ENCODE peak calls at places on chromosomes 6 and 20, in five cellular contexts. One of them, this sample, is unnamed.

GRCh38 chr6:21371676-21372161 is 221.8 kb upstream of the SOX4 start:
- DNase-seq in A549: peak
- DNase-seq in transverse colon: no peak
- DNase-seq in tibial nerve: no peak
- DNase-seq in ovary: no peak
- DNase-seq in this sample: no peak

GRCh38 chr6:83429857-83430605 is 820 bp downstream of the ME1 start:
- DNase-seq in A549: peak
- DNase-seq in transverse colon: peak
- DNase-seq in tibial nerve: no peak
- DNase-seq in ovary: peak
- DNase-seq in this sample: no peak

GRCh38 chr20:63782051-63782471 is 42.5 kb downstream of the SLC2A4RG start:
- DNase-seq in A549: no peak
- DNase-seq in transverse colon: no peak
- DNase-seq in tibial nerve: no peak
- DNase-seq in ovary: no peak
- DNase-seq in this sample: no peak

GRCh38 chr20:11112837-11113236 is 439.0 kb upstream of the JAG1 start:
- DNase-seq in A549: no peak
- DNase-seq in transverse colon: no peak
- DNase-seq in tibial nerve: no peak
- DNase-seq in ovary: no peak
- DNase-seq in this sample: no peak

GRCh38 chr6:41966961-41967311 is 25.3 kb upstream of the CCND3 start:
- DNase-seq in A549: peak
- DNase-seq in transverse colon: no peak
- DNase-seq in tibial nerve: no peak
- DNase-seq in ovary: no peak
- DNase-seq in this sample: peak

GRCh38 chr6:34317882-34318491 is 69.2 kb upstream of the SMIM29 start:
- DNase-seq in A549: no peak
- DNase-seq in transverse colon: no peak
- DNase-seq in tibial nerve: no peak
- DNase-seq in ovary: no peak
- DNase-seq in this sample: no peak

GRCh38 chr6:104995989-104996617 is 39.2 kb downstream of the LIN28B start:
- DNase-seq in A549: peak
- DNase-seq in transverse colon: no peak
- DNase-seq in tibial nerve: no peak
- DNase-seq in ovary: no peak
- DNase-seq in this sample: peak

GRCh38 chr20:12068146-12068545 is 150.5 kb downstream of the BTBD3 start:
- DNase-seq in A549: no peak
- DNase-seq in transverse colon: no peak
- DNase-seq in tibial nerve: no peak
- DNase-seq in ovary: no peak
- DNase-seq in this sample: no peak

GRCh38 chr20:44959082-44959895 is 908 bp downstream of the TOMM34 start:
- DNase-seq in A549: peak
- DNase-seq in transverse colon: peak
- DNase-seq in tibial nerve: no peak
- DNase-seq in ovary: no peak
- DNase-seq in this sample: no peak

GRCh38 chr20:38152175-38153010 is 12.7 kb downstream of the TGM2 start:
- DNase-seq in A549: peak
- DNase-seq in transverse colon: peak
- DNase-seq in tibial nerve: peak
- DNase-seq in ovary: peak
- DNase-seq in this sample: peak

GRCh38 chr6:1611572-1612385 is 2.1 kb downstream of the FOXC1 start:
- DNase-seq in A549: peak
- DNase-seq in transverse colon: no peak
- DNase-seq in tibial nerve: peak
- DNase-seq in ovary: peak
- DNase-seq in this sample: no peak

DNA sequence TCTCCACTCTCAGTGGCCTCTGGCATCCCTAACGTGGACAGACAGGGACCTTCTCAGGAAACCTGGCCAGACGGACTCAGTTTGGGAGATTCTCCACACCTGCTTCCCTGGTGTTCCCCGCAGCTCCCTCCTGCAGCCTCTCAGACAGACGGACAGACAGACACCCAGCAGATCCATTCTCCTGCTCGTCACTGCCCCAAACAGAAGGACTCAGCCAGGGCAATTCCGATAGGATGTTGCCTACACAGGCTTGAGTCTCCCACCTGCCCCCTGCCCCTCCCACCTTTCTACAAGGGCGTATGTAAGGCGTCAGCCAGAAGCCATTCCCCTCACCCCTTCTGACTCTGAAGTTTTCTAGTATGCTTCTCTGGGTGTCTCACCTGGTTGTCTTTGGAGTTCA is 428 bp downstream of the CCM2L start:
- DNase-seq in A549: no peak
- DNase-seq in transverse colon: no peak
- DNase-seq in tibial nerve: no peak
- DNase-seq in ovary: no peak
- DNase-seq in this sample: no peak
- H3K27ac ChIP-seq in A549: no peak
- H3K27ac ChIP-seq in transverse colon: peak
- H3K27ac ChIP-seq in tibial nerve: peak
- H3K27ac ChIP-seq in ovary: no peak
- H3K27ac ChIP-seq in this sample: peak

GRCh38 chr6:142913511-142914047 is 31.4 kb downstream of the HIVEP2 start:
- DNase-seq in A549: no peak
- DNase-seq in transverse colon: peak
- DNase-seq in tibial nerve: no peak
- DNase-seq in ovary: no peak
- DNase-seq in this sample: no peak
- TF ChIP-seq POLR2A in A549: no peak
- TF ChIP-seq POLR2A in transverse colon: no peak
- TF ChIP-seq POLR2A in tibial nerve: no peak
- TF ChIP-seq POLR2A in ovary: no peak
- TF ChIP-seq POLR2A in this sample: no peak

DNA sequence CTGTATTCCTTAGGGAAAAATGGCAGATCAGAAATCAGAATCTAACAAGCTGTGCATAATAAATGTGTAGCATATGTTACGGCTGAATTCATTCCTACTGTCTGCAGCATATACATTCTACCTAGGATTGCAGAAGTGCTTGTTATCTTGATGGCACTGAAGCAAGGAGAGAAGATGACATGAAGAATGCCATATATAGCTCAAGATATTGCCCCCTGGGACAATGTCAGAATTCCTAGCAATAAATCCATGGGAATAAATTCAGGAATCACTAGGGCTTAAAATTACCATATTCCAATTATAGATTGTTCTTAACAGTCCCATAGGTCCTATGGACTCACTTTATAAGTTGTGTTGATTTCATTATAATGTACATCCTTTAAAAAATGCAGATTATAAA is 293.1 kb upstream of the CNR1 start:
- DNase-seq in A549: no peak
- DNase-seq in transverse colon: no peak
- DNase-seq in tibial nerve: no peak
- DNase-seq in ovary: no peak
- DNase-seq in this sample: no peak
- TF ChIP-seq EP300 in A549: no peak
- TF ChIP-seq EP300 in transverse colon: no peak
- TF ChIP-seq EP300 in tibial nerve: no peak
- TF ChIP-seq EP300 in ovary: no peak
- TF ChIP-seq EP300 in this sample: no peak

GRCh38 chr6:98783578-98783977 is 50.8 kb upstream of the POU3F2 start:
- DNase-seq in A549: no peak
- DNase-seq in transverse colon: no peak
- DNase-seq in tibial nerve: no peak
- DNase-seq in ovary: no peak
- DNase-seq in this sample: no peak

GRCh38 chr6:98782772-98783171 is 51.6 kb upstream of the POU3F2 start:
- DNase-seq in A549: no peak
- DNase-seq in transverse colon: no peak
- DNase-seq in tibial nerve: no peak
- DNase-seq in ovary: no peak
- DNase-seq in this sample: no peak

GRCh38 chr6:98787961-98788360 is 46.4 kb upstream of the POU3F2 start:
- DNase-seq in A549: no peak
- DNase-seq in transverse colon: no peak
- DNase-seq in tibial nerve: no peak
- DNase-seq in ovary: no peak
- DNase-seq in this sample: no peak

DNA sequence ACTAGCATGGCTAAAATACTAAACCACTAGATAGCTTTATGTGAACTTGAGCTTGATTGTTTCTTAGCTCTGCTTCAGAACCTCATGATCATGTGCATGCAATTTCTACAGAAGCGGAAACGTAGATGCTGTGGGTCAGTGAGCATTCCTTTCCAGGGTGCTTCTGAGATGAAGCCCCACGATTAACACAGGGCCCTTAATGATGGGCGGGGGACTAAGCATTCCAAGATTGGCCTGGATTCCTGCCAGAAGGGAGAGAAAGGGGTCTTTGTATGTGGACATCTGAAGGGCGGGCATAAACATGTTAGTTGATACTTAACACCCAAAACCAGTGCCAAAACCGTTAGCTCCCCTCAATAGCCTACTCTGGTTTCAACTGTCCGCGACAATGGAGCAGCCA is 47.0 kb upstream of the POU3F2 start:
- DNase-seq in A549: no peak
- DNase-seq in transverse colon: no peak
- DNase-seq in tibial nerve: no peak
- DNase-seq in ovary: no peak
- DNase-seq in this sample: no peak
- H3K27ac ChIP-seq in A549: no peak
- H3K27ac ChIP-seq in transverse colon: no peak
- H3K27ac ChIP-seq in tibial nerve: peak
- H3K27ac ChIP-seq in ovary: no peak
- H3K27ac ChIP-seq in this sample: no peak

GRCh38 chr20:46901638-46902037 is 7.0 kb downstream of the EYA2 start:
- DNase-seq in A549: no peak
- DNase-seq in transverse colon: no peak
- DNase-seq in tibial nerve: no peak
- DNase-seq in ovary: no peak
- DNase-seq in this sample: no peak
- TF ChIP-seq POLR2A in A549: no peak
- TF ChIP-seq POLR2A in transverse colon: no peak
- TF ChIP-seq POLR2A in tibial nerve: no peak
- TF ChIP-seq POLR2A in ovary: no peak
- TF ChIP-seq POLR2A in this sample: no peak

GRCh38 chr6:157823523-157824370 is 701 bp downstream of the SNX9 start:
- DNase-seq in A549: peak
- DNase-seq in transverse colon: peak
- DNase-seq in tibial nerve: peak
- DNase-seq in ovary: peak
- DNase-seq in this sample: peak
- TF ChIP-seq EP300 in A549: no peak
- TF ChIP-seq EP300 in transverse colon: no peak
- TF ChIP-seq EP300 in tibial nerve: peak
- TF ChIP-seq EP300 in ovary: no peak
- TF ChIP-seq EP300 in this sample: no peak

GRCh38 chr6:15477746-15478145 is 185.1 kb downstream of the DTNBP1 start:
- DNase-seq in A549: no peak
- DNase-seq in transverse colon: no peak
- DNase-seq in tibial nerve: no peak
- DNase-seq in ovary: no peak
- DNase-seq in this sample: no peak
- H3K27ac ChIP-seq in A549: no peak
- H3K27ac ChIP-seq in transverse colon: no peak
- H3K27ac ChIP-seq in tibial nerve: no peak
- H3K27ac ChIP-seq in ovary: no peak
- H3K27ac ChIP-seq in this sample: no peak

GRCh38 chr20:58652606-58653303 is 1.7 kb downstream of the STX16 start:
- DNase-seq in A549: no peak
- DNase-seq in transverse colon: no peak
- DNase-seq in tibial nerve: no peak
- DNase-seq in ovary: no peak
- DNase-seq in this sample: no peak
- TF ChIP-seq POLR2A in A549: no peak
- TF ChIP-seq POLR2A in transverse colon: no peak
- TF ChIP-seq POLR2A in tibial nerve: no peak
- TF ChIP-seq POLR2A in ovary: no peak
- TF ChIP-seq POLR2A in this sample: no peak

This sample was measured in sigmoid colon.